ENCODE peak calls at places on chromosomes 1 and 21, in nine cellular contexts. One of them, this sample, is unnamed.
A peak's percentile ranks its signal among the peaks of the same experiment; 100 is the strongest.

GRCh38 chr1:202113690-202114300 is 8.9 kb upstream of the GPR37L1 start:
- DNase-seq in cardiac fibroblast: no peak
- DNase-seq in right atrium auricular region: no peak
- DNase-seq in AG04449: no peak
- DNase-seq in GM20000: peak; percentile 64
- DNase-seq in epithelial cell of esophagus: no peak
- DNase-seq in neural crest cell: no peak
- DNase-seq in nephron progenitor cell: no peak
- DNase-seq in fibroblast of the aortic adventitia: no peak
- DNase-seq in this sample: no peak

GRCh38 chr1:98700228-98700627 is 38.7 kb downstream of the SNX7 start:
- DNase-seq in neural crest cell: no peak
- DNase-seq in epithelial cell of esophagus: no peak
- DNase-seq in fibroblast of the aortic adventitia: peak; percentile 30
- DNase-seq in GM20000: no peak
- DNase-seq in AG04449: no peak
- DNase-seq in nephron progenitor cell: no peak
- DNase-seq in right atrium auricular region: no peak
- DNase-seq in cardiac fibroblast: peak; percentile 4
- DNase-seq in this sample: no peak

GRCh38 chr1:1430114-1430982 is 5.1 kb upstream of the VWA1 start:
- DNase-seq in epithelial cell of esophagus: no peak
- DNase-seq in cardiac fibroblast: peak; percentile 74
- DNase-seq in fibroblast of the aortic adventitia: peak; percentile 76
- DNase-seq in AG04449: no peak
- DNase-seq in GM20000: peak; percentile 22
- DNase-seq in right atrium auricular region: peak; percentile 78
- DNase-seq in nephron progenitor cell: peak; percentile 62
- DNase-seq in neural crest cell: no peak
- DNase-seq in this sample: no peak

GRCh38 chr1:31532114-31532644 is 44.1 kb upstream of the TINAGL1 start:
- DNase-seq in AG04449: no peak
- DNase-seq in right atrium auricular region: no peak
- DNase-seq in epithelial cell of esophagus: no peak
- DNase-seq in neural crest cell: no peak
- DNase-seq in cardiac fibroblast: no peak
- DNase-seq in GM20000: no peak
- DNase-seq in fibroblast of the aortic adventitia: no peak
- DNase-seq in nephron progenitor cell: no peak
- DNase-seq in this sample: no peak

GRCh38 chr1:227753999-227754764 is 18.9 kb downstream of the SNAP47 start:
- DNase-seq in cardiac fibroblast: peak; percentile 43
- DNase-seq in epithelial cell of esophagus: no peak
- DNase-seq in AG04449: no peak
- DNase-seq in GM20000: no peak
- DNase-seq in nephron progenitor cell: no peak
- DNase-seq in right atrium auricular region: no peak
- DNase-seq in fibroblast of the aortic adventitia: peak; percentile 75
- DNase-seq in neural crest cell: no peak
- DNase-seq in this sample: no peak

GRCh38 chr1:88892146-88892877 is 945 bp upstream of the GTF2B start:
- DNase-seq in AG04449: no peak
- DNase-seq in cardiac fibroblast: peak; percentile 74
- DNase-seq in epithelial cell of esophagus: peak; percentile 50
- DNase-seq in GM20000: no peak
- DNase-seq in right atrium auricular region: no peak
- DNase-seq in fibroblast of the aortic adventitia: peak; percentile 72
- DNase-seq in neural crest cell: no peak
- DNase-seq in nephron progenitor cell: no peak
- DNase-seq in this sample: no peak

GRCh38 chr1:23283660-23284602 is 60.2 kb downstream of the HNRNPR start:
- DNase-seq in nephron progenitor cell: no peak
- DNase-seq in GM20000: no peak
- DNase-seq in cardiac fibroblast: peak; percentile 59
- DNase-seq in right atrium auricular region: no peak
- DNase-seq in fibroblast of the aortic adventitia: peak; percentile 30
- DNase-seq in neural crest cell: no peak
- DNase-seq in AG04449: peak; percentile 28
- DNase-seq in epithelial cell of esophagus: peak; percentile 39
- DNase-seq in this sample: no peak

GRCh38 chr1:39268906-39269305 is 64.4 kb downstream of the MACF1 start:
- DNase-seq in right atrium auricular region: no peak
- DNase-seq in epithelial cell of esophagus: peak; percentile 47
- DNase-seq in neural crest cell: no peak
- DNase-seq in nephron progenitor cell: no peak
- DNase-seq in fibroblast of the aortic adventitia: no peak
- DNase-seq in AG04449: no peak
- DNase-seq in cardiac fibroblast: no peak
- DNase-seq in GM20000: no peak
- DNase-seq in this sample: no peak

GRCh38 chr1:27521336-27522147 is 31.6 kb upstream of the WASF2 start:
- DNase-seq in nephron progenitor cell: no peak
- DNase-seq in fibroblast of the aortic adventitia: no peak
- DNase-seq in epithelial cell of esophagus: no peak
- DNase-seq in cardiac fibroblast: no peak
- DNase-seq in GM20000: no peak
- DNase-seq in right atrium auricular region: no peak
- DNase-seq in neural crest cell: no peak
- DNase-seq in AG04449: no peak
- DNase-seq in this sample: no peak

GRCh38 chr1:2044510-2045319 is 5.5 kb upstream of the PRKCZ start:
- DNase-seq in neural crest cell: peak; percentile 82
- DNase-seq in cardiac fibroblast: peak; percentile 44
- DNase-seq in AG04449: no peak
- DNase-seq in right atrium auricular region: no peak
- DNase-seq in GM20000: peak; percentile 92
- DNase-seq in epithelial cell of esophagus: peak; percentile 55
- DNase-seq in nephron progenitor cell: peak; percentile 92
- DNase-seq in fibroblast of the aortic adventitia: peak; percentile 17
- DNase-seq in this sample: no peak

GRCh38 chr1:39196244-39197215 is 8.0 kb upstream of the MACF1 start:
- DNase-seq in cardiac fibroblast: peak; percentile 65
- DNase-seq in right atrium auricular region: no peak
- DNase-seq in nephron progenitor cell: no peak
- DNase-seq in neural crest cell: no peak
- DNase-seq in GM20000: peak; percentile 53
- DNase-seq in AG04449: no peak
- DNase-seq in fibroblast of the aortic adventitia: peak; percentile 72
- DNase-seq in epithelial cell of esophagus: no peak
- DNase-seq in this sample: no peak

GRCh38 chr21:33301632-33302002 is 23.2 kb upstream of the IFNAR1 start:
- DNase-seq in cardiac fibroblast: no peak
- DNase-seq in fibroblast of the aortic adventitia: no peak
- DNase-seq in neural crest cell: no peak
- DNase-seq in epithelial cell of esophagus: no peak
- DNase-seq in AG04449: no peak
- DNase-seq in right atrium auricular region: no peak
- DNase-seq in nephron progenitor cell: no peak
- DNase-seq in GM20000: no peak
- DNase-seq in this sample: no peak

GRCh38 chr1:228286505-228287417 is 78.9 kb downstream of the OBSCN start:
- DNase-seq in nephron progenitor cell: no peak
- DNase-seq in neural crest cell: no peak
- DNase-seq in AG04449: no peak
- DNase-seq in GM20000: no peak
- DNase-seq in epithelial cell of esophagus: no peak
- DNase-seq in right atrium auricular region: no peak
- DNase-seq in fibroblast of the aortic adventitia: no peak
- DNase-seq in cardiac fibroblast: no peak
- DNase-seq in this sample: no peak

GRCh38 chr1:181985281-181985680 is 76.2 kb downstream of the ZNF648 start:
- DNase-seq in epithelial cell of esophagus: no peak
- DNase-seq in cardiac fibroblast: no peak
- DNase-seq in AG04449: no peak
- DNase-seq in fibroblast of the aortic adventitia: no peak
- DNase-seq in nephron progenitor cell: no peak
- DNase-seq in neural crest cell: no peak
- DNase-seq in right atrium auricular region: no peak
- DNase-seq in GM20000: no peak
- DNase-seq in this sample: no peak

GRCh38 chr1:9448132-9449105 is 90.8 kb upstream of the SLC25A33 start:
- DNase-seq in GM20000: no peak
- DNase-seq in cardiac fibroblast: peak; percentile 33
- DNase-seq in nephron progenitor cell: peak; percentile 38
- DNase-seq in AG04449: no peak
- DNase-seq in neural crest cell: no peak
- DNase-seq in fibroblast of the aortic adventitia: no peak
- DNase-seq in epithelial cell of esophagus: no peak
- DNase-seq in right atrium auricular region: no peak
- DNase-seq in this sample: no peak

GRCh38 chr1:43605157-43605556 is 44.8 kb upstream of the KDM4A start:
- DNase-seq in right atrium auricular region: no peak
- DNase-seq in cardiac fibroblast: no peak
- DNase-seq in neural crest cell: no peak
- DNase-seq in GM20000: no peak
- DNase-seq in nephron progenitor cell: no peak
- DNase-seq in AG04449: no peak
- DNase-seq in fibroblast of the aortic adventitia: no peak
- DNase-seq in epithelial cell of esophagus: no peak
- DNase-seq in this sample: no peak

GRCh38 chr1:43600033-43601020 is 49.6 kb upstream of the KDM4A start:
- DNase-seq in AG04449: no peak
- DNase-seq in epithelial cell of esophagus: no peak
- DNase-seq in cardiac fibroblast: no peak
- DNase-seq in neural crest cell: no peak
- DNase-seq in GM20000: no peak
- DNase-seq in right atrium auricular region: no peak
- DNase-seq in nephron progenitor cell: no peak
- DNase-seq in fibroblast of the aortic adventitia: no peak
- DNase-seq in this sample: no peak

GRCh38 chr1:43604192-43604591 is 45.8 kb upstream of the KDM4A start:
- DNase-seq in neural crest cell: no peak
- DNase-seq in right atrium auricular region: no peak
- DNase-seq in cardiac fibroblast: no peak
- DNase-seq in fibroblast of the aortic adventitia: no peak
- DNase-seq in AG04449: no peak
- DNase-seq in nephron progenitor cell: no peak
- DNase-seq in GM20000: no peak
- DNase-seq in epithelial cell of esophagus: no peak
- DNase-seq in this sample: no peak

GRCh38 chr1:43605761-43606160 is 44.2 kb upstream of the KDM4A start:
- DNase-seq in GM20000: no peak
- DNase-seq in nephron progenitor cell: no peak
- DNase-seq in fibroblast of the aortic adventitia: no peak
- DNase-seq in neural crest cell: no peak
- DNase-seq in right atrium auricular region: no peak
- DNase-seq in epithelial cell of esophagus: peak; percentile 40
- DNase-seq in AG04449: no peak
- DNase-seq in cardiac fibroblast: peak; percentile 5
- DNase-seq in this sample: no peak

DNA sequence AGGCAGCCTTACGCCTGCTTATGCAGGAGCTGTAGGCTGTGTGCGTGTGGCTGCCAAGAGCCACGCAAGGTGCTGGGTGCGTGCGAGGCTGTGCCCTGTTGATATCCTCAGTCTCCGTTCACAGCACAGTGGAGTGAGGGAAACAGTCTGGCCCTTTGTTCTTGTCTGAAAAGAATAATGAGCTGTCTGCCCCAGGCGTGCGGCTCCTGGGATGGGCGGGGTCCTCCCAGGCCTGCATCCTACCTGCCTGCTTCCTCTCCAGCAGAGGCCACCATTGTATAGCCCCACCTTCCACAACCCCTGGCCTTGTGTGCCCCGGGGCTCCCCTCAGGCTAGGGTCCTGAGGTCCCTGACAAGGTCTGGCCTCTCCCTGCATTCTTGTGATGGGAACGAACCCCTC is 46.9 kb upstream of the KDM4A start:
- DNase-seq in cardiac fibroblast: no peak
- DNase-seq in right atrium auricular region: no peak
- DNase-seq in fibroblast of the aortic adventitia: no peak
- DNase-seq in GM20000: no peak
- DNase-seq in neural crest cell: no peak
- DNase-seq in nephron progenitor cell: no peak
- DNase-seq in epithelial cell of esophagus: peak; percentile 74
- DNase-seq in AG04449: no peak
- DNase-seq in this sample: no peak
- TF ChIP-seq CTCF in cardiac fibroblast: no peak
- TF ChIP-seq CTCF in right atrium auricular region: no peak
- TF ChIP-seq CTCF in fibroblast of the aortic adventitia: no peak
- TF ChIP-seq CTCF in GM20000: no peak
- TF ChIP-seq CTCF in neural crest cell: no peak
- TF ChIP-seq CTCF in nephron progenitor cell: no peak
- TF ChIP-seq CTCF in epithelial cell of esophagus: no peak
- TF ChIP-seq CTCF in AG04449: no peak
- TF ChIP-seq CTCF in this sample: no peak

GRCh38 chr1:207893737-207894582 is 17.0 kb downstream of the CD34 start:
- DNase-seq in cardiac fibroblast: no peak
- DNase-seq in neural crest cell: no peak
- DNase-seq in nephron progenitor cell: no peak
- DNase-seq in epithelial cell of esophagus: no peak
- DNase-seq in GM20000: no peak
- DNase-seq in right atrium auricular region: no peak
- DNase-seq in AG04449: no peak
- DNase-seq in fibroblast of the aortic adventitia: no peak
- DNase-seq in this sample: no peak
- TF ChIP-seq CTCF in cardiac fibroblast: no peak
- TF ChIP-seq CTCF in neural crest cell: no peak
- TF ChIP-seq CTCF in nephron progenitor cell: no peak
- TF ChIP-seq CTCF in epithelial cell of esophagus: no peak
- TF ChIP-seq CTCF in GM20000: no peak
- TF ChIP-seq CTCF in right atrium auricular region: no peak
- TF ChIP-seq CTCF in AG04449: no peak
- TF ChIP-seq CTCF in fibroblast of the aortic adventitia: peak; percentile 5
- TF ChIP-seq CTCF in this sample: no peak

GRCh38 chr1:186876436-186876835 is 47.7 kb downstream of the PLA2G4A start:
- DNase-seq in right atrium auricular region: no peak
- DNase-seq in neural crest cell: no peak
- DNase-seq in epithelial cell of esophagus: no peak
- DNase-seq in fibroblast of the aortic adventitia: no peak
- DNase-seq in GM20000: no peak
- DNase-seq in AG04449: no peak
- DNase-seq in cardiac fibroblast: no peak
- DNase-seq in nephron progenitor cell: no peak
- DNase-seq in this sample: no peak
- TF ChIP-seq CTCF in right atrium auricular region: no peak
- TF ChIP-seq CTCF in neural crest cell: no peak
- TF ChIP-seq CTCF in epithelial cell of esophagus: no peak
- TF ChIP-seq CTCF in fibroblast of the aortic adventitia: no peak
- TF ChIP-seq CTCF in GM20000: no peak
- TF ChIP-seq CTCF in AG04449: no peak
- TF ChIP-seq CTCF in cardiac fibroblast: no peak
- TF ChIP-seq CTCF in nephron progenitor cell: no peak
- TF ChIP-seq CTCF in this sample: no peak

DNA sequence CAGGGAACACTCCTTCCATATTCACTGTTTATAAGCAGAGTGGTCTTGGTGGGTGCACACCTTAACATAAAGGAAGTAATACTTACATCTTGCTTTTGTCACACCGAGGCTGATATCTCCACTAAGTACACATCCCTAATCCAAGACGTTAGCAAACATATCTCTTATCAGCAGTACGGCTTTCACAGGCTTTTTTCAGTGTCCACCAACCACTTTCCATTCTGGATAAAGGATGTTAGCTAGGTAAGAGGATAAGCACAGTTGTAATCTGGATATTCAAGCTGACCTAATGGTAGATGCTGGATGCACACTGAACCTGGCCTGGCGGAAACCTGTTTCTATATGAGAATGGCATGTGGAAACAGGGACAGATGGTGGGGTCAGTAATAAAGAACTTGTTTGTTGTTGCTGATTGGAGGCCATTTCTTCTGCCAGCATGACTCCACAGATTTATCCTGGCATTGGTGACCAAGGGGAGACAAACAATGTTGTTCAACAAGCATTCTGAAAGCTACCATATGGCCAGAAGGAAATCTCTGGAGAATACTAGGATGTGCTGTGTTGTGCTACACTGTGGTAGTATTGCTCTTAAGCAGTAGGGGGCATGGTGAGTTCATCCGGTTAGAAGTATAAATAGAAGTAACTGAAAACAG is 416.4 kb downstream of the PTBP2 start:
- DNase-seq in fibroblast of the aortic adventitia: peak; percentile 87
- DNase-seq in AG04449: peak; percentile 37
- DNase-seq in epithelial cell of esophagus: peak; percentile 71
- DNase-seq in GM20000: peak; percentile 47
- DNase-seq in right atrium auricular region: no peak
- DNase-seq in nephron progenitor cell: peak; percentile 27
- DNase-seq in neural crest cell: no peak
- DNase-seq in cardiac fibroblast: peak; percentile 92
- DNase-seq in this sample: peak; percentile 39
- TF ChIP-seq CTCF in fibroblast of the aortic adventitia: peak; percentile 78
- TF ChIP-seq CTCF in AG04449: peak; percentile 75
- TF ChIP-seq CTCF in epithelial cell of esophagus: peak; percentile 83
- TF ChIP-seq CTCF in GM20000: peak; percentile 38
- TF ChIP-seq CTCF in right atrium auricular region: peak; percentile 43
- TF ChIP-seq CTCF in nephron progenitor cell: peak; percentile 57
- TF ChIP-seq CTCF in neural crest cell: peak; percentile 72
- TF ChIP-seq CTCF in cardiac fibroblast: peak; percentile 72
- TF ChIP-seq CTCF in this sample: peak; percentile 64